ENCODE peak calls at places on chromosomes 5 and 9, in seven cellular contexts. V is lung, M is neural crest cell, E is cardiac muscle cell, S is HFFc6, Z is Peyer's patch, L is cardiac fibroblast. Y is an unnamed sample.

GRCh38 chr5:115869256-115869655 is 27.5 kb downstream of the AP3S1 start:
- DNase-seq in M (no peak), Z (no peak), S (no peak), V (no peak), E (no peak), L (no peak), Y (no peak)

GRCh38 chr9:107208121-107208520 is 75.0 kb upstream of the RAD23B start:
- DNase-seq in V (no peak), M (no peak), Z (no peak), S (peak; percentile 35), E (no peak), L (peak; percentile 32), Y (no peak)

GRCh38 chr9:26271495-26272122 is 593.4 kb upstream of the TUSC1 start:
- DNase-seq in Z (no peak), S (no peak), E (no peak), M (no peak), V (no peak), L (peak; percentile 40), Y (no peak)

GRCh38 chr5:145536133-145536532 is 299.0 kb downstream of the PRELID2 start:
- DNase-seq in V (no peak), E (no peak), M (no peak), Z (no peak), S (no peak), L (no peak), Y (no peak)

GRCh38 chr5:101278011-101278687 is 375.1 kb upstream of the ST8SIA4 start:
- DNase-seq in M (no peak), E (no peak), S (no peak), V (no peak), Z (no peak), L (no peak), Y (no peak)

GRCh38 chr5:109318455-109319108 is 91.2 kb downstream of the PJA2 start:
- DNase-seq in M (no peak), S (no peak), Z (no peak), L (no peak), E (no peak), V (no peak), Y (no peak)

GRCh38 chr5:113022661-113023060 is 46.1 kb downstream of the DCP2 start:
- DNase-seq in S (no peak), V (no peak), L (no peak), M (no peak), Z (no peak), E (no peak), Y (no peak)

GRCh38 chr5:119411935-119412623 is 40.2 kb upstream of the HSD17B4 start:
- DNase-seq in S (peak; percentile 75), E (peak; percentile 77), V (peak; percentile 56), Z (peak; percentile 56), M (peak; percentile 51), L (peak; percentile 84), Y (no peak)

GRCh38 chr9:562330-562729 is 279.2 kb upstream of the DMRT1 start:
- DNase-seq in V (no peak), M (no peak), S (no peak), Z (no peak), L (no peak), E (no peak), Y (no peak)

GRCh38 chr5:140242099-140242498 is 60.8 kb downstream of the PFDN1 start:
- DNase-seq in S (no peak), L (no peak), Z (no peak), V (no peak), E (no peak), M (no peak), Y (no peak)

GRCh38 chr5:40001796-40002195 is 577.0 kb upstream of the DAB2 start:
- DNase-seq in V (no peak), S (no peak), M (no peak), E (no peak), Z (no peak), L (no peak), Y (no peak)

GRCh38 chr5:35963381-35963843 is 25.0 kb upstream of the CAPSL start:
- DNase-seq in V (no peak), Z (no peak), E (no peak), S (peak; percentile 20), L (no peak), M (no peak), Y (no peak)

DNA sequence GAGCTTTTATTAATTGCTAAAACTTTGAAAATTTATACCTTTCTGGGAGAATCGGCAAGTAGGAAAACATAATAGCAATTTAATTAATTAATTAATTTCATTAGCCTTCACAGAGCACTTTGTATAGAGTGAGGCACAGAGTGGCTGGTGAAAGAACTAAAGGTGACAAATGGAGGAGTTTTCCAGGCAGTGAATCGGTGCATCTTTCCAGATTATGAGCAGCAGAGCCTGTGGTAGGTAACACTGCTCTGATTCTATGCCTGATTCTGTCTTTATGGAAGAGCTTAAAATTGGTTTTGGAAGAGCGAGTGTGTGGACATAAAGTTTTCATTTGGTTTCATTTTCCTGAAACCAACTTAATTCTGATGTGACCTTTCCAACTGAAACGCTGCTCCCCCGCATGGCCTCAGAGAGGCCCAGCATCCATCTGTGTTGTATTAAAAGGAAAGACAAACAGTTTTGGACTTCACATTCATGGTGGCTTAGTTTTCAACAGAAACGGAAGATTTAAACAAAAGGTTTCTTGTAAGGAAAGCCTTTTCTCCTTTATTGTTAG is 188.9 kb upstream of the RPS23 start:
- DNase-seq in L (peak; percentile 70), Z (no peak), V (no peak), E (no peak), S (peak; percentile 38), M (no peak), Y (peak; percentile 65)
- TF ChIP-seq CTCF in L (peak; percentile 43), Z (no peak), V (no peak), E (peak; percentile 28), S (peak; percentile 58), M (no peak), Y (peak; percentile 54)

GRCh38 chr5:92222449-92222848 is 839.3 kb upstream of the ARRDC3 start:
- DNase-seq in L (no peak), S (no peak), Z (no peak), V (no peak), M (no peak), E (no peak), Y (no peak)
- TF ChIP-seq CTCF in L (no peak), S (peak; percentile 8), Z (no peak), V (no peak), M (no peak), E (no peak), Y (no peak)

GRCh38 chr9:117377046-117377445 is 37.8 kb downstream of the ASTN2 start:
- DNase-seq in S (no peak), M (no peak), E (no peak), L (no peak), Z (no peak), V (no peak), Y (no peak)

GRCh38 chr9:117368684-117369230 is 46.1 kb downstream of the ASTN2 start:
- DNase-seq in V (no peak), L (no peak), S (no peak), Z (no peak), E (no peak), M (no peak), Y (no peak)

GRCh38 chr9:117375956-117376355 is 38.9 kb downstream of the ASTN2 start:
- DNase-seq in Z (no peak), M (no peak), L (no peak), E (no peak), V (no peak), S (no peak), Y (no peak)

GRCh38 chr9:117374076-117374740 is 40.6 kb downstream of the ASTN2 start:
- DNase-seq in L (no peak), V (no peak), M (no peak), S (no peak), E (no peak), Z (no peak), Y (no peak)
- TF ChIP-seq CTCF in L (no peak), V (no peak), M (no peak), S (no peak), E (no peak), Z (no peak), Y (no peak)

GRCh38 chr5:154773314-154773713 is 18.1 kb downstream of the LARP1 start:
- DNase-seq in Z (no peak), S (no peak), E (no peak), V (no peak), L (no peak), M (no peak), Y (no peak)
- TF ChIP-seq CTCF in Z (no peak), S (no peak), E (no peak), V (no peak), L (no peak), M (no peak), Y (no peak)

DNA sequence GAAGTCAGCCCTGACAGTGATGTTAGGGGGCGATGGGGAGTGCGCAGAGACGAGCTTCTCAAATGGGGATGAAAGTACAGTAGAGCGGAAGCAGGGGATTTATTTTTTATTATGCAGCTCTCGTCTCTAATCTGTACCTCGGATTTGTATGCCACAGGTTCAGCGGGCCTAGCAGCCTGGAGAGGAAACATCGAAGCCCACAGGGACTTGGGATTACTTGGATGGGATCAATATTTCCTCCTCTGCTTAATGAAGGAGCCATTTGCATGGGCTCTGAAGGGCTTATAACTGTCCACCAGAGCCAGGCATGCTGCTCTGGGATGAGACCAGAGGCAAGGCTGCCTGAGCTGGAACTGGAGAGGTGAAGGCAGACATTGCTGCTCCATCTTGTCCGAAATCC is 133.5 kb upstream of the RAPGEF1 start:
- DNase-seq in M (no peak), L (no peak), V (no peak), S (no peak), E (no peak), Z (no peak), Y (no peak)
- TF ChIP-seq CTCF in M (no peak), L (no peak), V (no peak), S (no peak), E (no peak), Z (no peak), Y (no peak)

GRCh38 chr5:575636-576035 is 36.5 kb upstream of the CEP72 start:
- DNase-seq in S (no peak), M (no peak), Z (no peak), V (no peak), E (no peak), L (no peak), Y (no peak)

GRCh38 chr5:573206-573605 is 38.9 kb upstream of the CEP72 start:
- DNase-seq in L (no peak), V (no peak), E (no peak), M (no peak), Z (no peak), S (no peak), Y (no peak)

GRCh38 chr5:573976-574375 is 38.2 kb upstream of the CEP72 start:
- DNase-seq in S (no peak), V (no peak), Z (peak; percentile 34), E (no peak), L (no peak), M (no peak), Y (no peak)

GRCh38 chr5:572398-573019 is 39.6 kb upstream of the CEP72 start:
- DNase-seq in Z (peak; percentile 32), S (no peak), E (no peak), L (no peak), M (no peak), V (no peak), Y (no peak)

GRCh38 chr5:574906-575305 is 37.2 kb upstream of the CEP72 start:
- DNase-seq in M (no peak), E (no peak), L (no peak), Z (no peak), S (no peak), V (no peak), Y (no peak)
- TF ChIP-seq CTCF in M (no peak), E (no peak), L (no peak), Z (no peak), S (no peak), V (no peak), Y (no peak)

GRCh38 chr9:115411993-115412452 is 294.1 kb upstream of the TNC start:
- DNase-seq in S (peak; percentile 50), M (no peak), L (no peak), E (no peak), Z (no peak), V (no peak), Y (peak; percentile 22)
- TF ChIP-seq CTCF in S (no peak), M (no peak), L (no peak), E (no peak), Z (no peak), V (no peak), Y (no peak)

GRCh38 chr5:156835905-156836304 is 14.2 kb upstream of the PPP1R2B start:
- DNase-seq in L (no peak), Z (no peak), E (no peak), V (no peak), S (no peak), M (no peak), Y (no peak)
- TF ChIP-seq CTCF in L (no peak), Z (no peak), E (no peak), V (no peak), S (peak; percentile 37), M (peak; percentile 29), Y (no peak)